ENCODE peak calls at places on chromosomes 4 and X, in six cellular contexts. T is hepatocyte, H is BJ, Q is astrocyte of the spinal cord, L is A549, X is cardiac muscle cell. G is an unnamed sample.

GRCh38 chr4:121736735-121737351 is 28.1 kb downstream of the SMIM43 start:
- DNase-seq in Q (peak), L (peak), H (no peak), T (peak), X (peak), G (peak)

GRCh38 chr4:98638661-98639060 is 19.8 kb downstream of the TSPAN5 start:
- DNase-seq in Q (no peak), L (no peak), X (no peak), H (no peak), T (no peak), G (no peak)

GRCh38 chr4:101977096-101977495 is 186.6 kb downstream of the BANK1 start:
- DNase-seq in Q (peak), L (peak), H (peak), T (peak), X (peak), G (peak)

GRCh38 chrX:96889726-96890125 is 6.0 kb downstream of the RPA4 start:
- DNase-seq in H (peak), X (no peak), L (peak), Q (no peak), T (no peak), G (no peak)

GRCh38 chr4:105620640-105621323 is 68.4 kb downstream of the ARHGEF38 start:
- DNase-seq in H (no peak), T (peak), Q (peak), X (peak), L (peak), G (no peak)

GRCh38 chrX:136246201-136246600 is 5.0 kb downstream of the MAP7D3 start:
- DNase-seq in Q (no peak), T (no peak), H (no peak), L (no peak), X (no peak), G (no peak)

GRCh38 chr4:110540606-110541440 is 64.9 kb downstream of the ENPEP start:
- DNase-seq in Q (peak), H (peak), T (no peak), L (no peak), X (peak), G (peak)

GRCh38 chr4:131459430-131460101 is 1689.5 kb upstream of the PCDH10 start:
- DNase-seq in X (no peak), Q (no peak), H (no peak), T (no peak), L (no peak), G (no peak)

GRCh38 chr4:71857713-71858451 is 74.0 kb upstream of the GC start:
- DNase-seq in T (peak), L (no peak), Q (no peak), H (no peak), X (no peak), G (no peak)

GRCh38 chr4:177118596-177118995 is 191.1 kb upstream of the NEIL3 start:
- DNase-seq in T (no peak), H (peak), L (no peak), X (peak), Q (peak), G (peak)

GRCh38 chr4:26131711-26132110 is 189.1 kb upstream of the RBPJ start:
- DNase-seq in L (no peak), Q (no peak), X (no peak), T (no peak), H (no peak), G (no peak)

GRCh38 chr4:26131053-26131452 is 189.8 kb upstream of the RBPJ start:
- DNase-seq in X (no peak), H (no peak), Q (no peak), T (no peak), L (no peak), G (no peak)

GRCh38 chr4:26135331-26135730 is 185.5 kb upstream of the RBPJ start:
- DNase-seq in X (no peak), Q (no peak), T (no peak), H (no peak), L (no peak), G (no peak)

GRCh38 chr4:26133840-26134239 is 187.0 kb upstream of the RBPJ start:
- DNase-seq in L (no peak), Q (no peak), X (no peak), T (no peak), H (no peak), G (no peak)

DNA sequence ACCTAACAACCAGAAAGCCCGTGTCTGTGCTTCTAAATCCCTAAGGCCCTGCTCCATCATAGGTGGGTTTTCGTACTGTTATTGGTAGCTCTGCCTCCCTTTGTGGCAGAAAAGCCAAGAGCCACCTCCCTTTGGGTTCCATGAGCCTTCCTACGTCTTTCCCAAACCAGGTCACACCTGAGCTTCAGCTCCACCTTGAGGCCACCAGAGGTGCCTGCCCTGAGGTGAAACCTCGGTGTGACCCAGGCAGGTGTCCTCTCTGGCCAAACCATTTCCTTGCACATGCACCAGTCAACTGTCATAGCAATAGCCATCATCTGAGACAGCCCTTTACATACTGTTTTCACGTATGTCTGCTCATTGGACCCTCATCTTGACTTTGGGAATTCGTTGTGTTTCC is 188.0 kb upstream of the RBPJ start:
- DNase-seq in L (no peak), H (no peak), X (no peak), T (no peak), Q (no peak), G (no peak)
- TF ChIP-seq CTCF in L (no peak), H (no peak), X (no peak), T (no peak), Q (no peak), G (no peak)

GRCh38 chr4:103718993-103719319 is 829 bp downstream of the TACR3 start:
- DNase-seq in Q (peak), T (peak), X (no peak), H (no peak), L (peak), G (no peak)

GRCh38 chr4:103720661-103721060 is 876 bp upstream of the TACR3 start:
- DNase-seq in L (no peak), X (no peak), Q (no peak), H (no peak), T (no peak), G (no peak)

GRCh38 chr4:103721251-103721650 is 1.5 kb upstream of the TACR3 start:
- DNase-seq in H (no peak), X (no peak), L (no peak), T (no peak), Q (no peak), G (no peak)

DNA sequence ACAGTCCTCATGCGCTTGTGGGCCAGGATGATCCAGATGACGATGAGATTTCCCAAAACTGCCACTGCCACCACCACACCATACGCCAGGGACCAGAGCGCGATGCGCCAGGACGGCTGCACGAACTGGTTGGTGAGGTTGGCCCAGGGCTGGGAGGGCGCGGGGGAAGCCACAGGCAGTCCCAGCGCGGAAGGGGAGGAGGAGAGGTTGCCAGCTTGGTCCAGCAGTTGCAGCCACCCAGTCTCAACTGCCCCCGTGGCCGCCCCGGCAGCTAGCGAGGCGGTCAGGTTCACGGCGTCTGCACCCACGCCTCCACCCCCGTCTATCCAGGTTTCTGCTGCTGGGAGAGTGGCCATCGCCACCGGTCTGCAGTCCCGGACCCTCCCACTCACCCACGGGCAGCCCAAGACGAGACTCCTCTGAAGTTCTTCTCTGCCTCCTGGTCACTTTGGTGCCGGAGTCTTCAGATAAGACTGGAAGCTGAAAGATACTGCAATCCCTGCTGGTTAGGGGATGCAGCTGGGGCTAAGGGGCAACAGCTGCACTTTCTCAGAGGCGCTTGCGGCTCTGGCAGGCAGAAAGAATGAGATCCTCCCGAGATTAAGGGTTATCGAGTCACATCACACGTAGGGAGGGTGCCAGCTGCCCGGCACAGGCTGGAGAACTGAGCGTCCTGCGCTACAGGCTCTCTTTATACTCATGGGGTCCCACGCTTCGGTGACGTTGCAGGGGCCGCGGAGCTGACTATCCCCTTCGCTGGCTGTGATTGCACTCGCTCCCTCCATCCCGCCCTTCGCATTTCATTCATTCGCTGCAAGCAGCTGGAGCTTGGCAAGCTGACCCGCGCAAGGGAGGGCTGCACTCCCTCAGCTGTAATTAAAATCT is at the start of gene TACR3:
- DNase-seq in L (no peak), Q (no peak), X (peak), T (peak), H (no peak), G (no peak)
- H3K4me3 ChIP-seq in L (no peak), Q (peak), X (peak), T (peak), H (no peak), G (peak)

DNA sequence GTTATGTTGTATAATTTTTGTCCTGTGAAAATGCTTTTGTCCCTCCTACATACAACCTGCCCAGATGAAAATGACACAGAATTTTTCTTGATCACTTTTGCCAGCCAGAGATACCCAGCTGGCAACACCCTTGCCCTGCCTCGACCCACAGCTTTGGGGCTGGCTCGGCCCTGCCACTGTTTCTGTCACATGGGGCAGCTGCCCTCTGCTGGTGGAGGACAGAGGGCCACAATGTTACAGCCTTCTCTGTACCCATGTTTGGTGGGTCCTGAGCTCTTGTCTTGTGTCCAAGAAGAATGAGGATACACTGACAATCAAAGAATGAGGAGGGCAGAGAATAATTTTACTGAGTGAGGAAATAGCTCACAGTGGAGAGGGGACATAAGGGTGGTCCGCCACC is 31.1 kb downstream of the BMP15 start:
- DNase-seq in Q (no peak), L (peak), H (no peak), X (peak), T (peak), G (no peak)
- TF ChIP-seq CTCF in Q (no peak), L (peak), H (peak), X (peak), T (no peak), G (peak)

GRCh38 chr4:20418865-20419451 is 167.3 kb downstream of the SLIT2 start:
- DNase-seq in H (peak), L (peak), X (peak), T (peak), Q (peak), G (peak)
- H3K4me3 ChIP-seq in H (peak), L (no peak), X (no peak), T (no peak), Q (peak), G (no peak)

DNA sequence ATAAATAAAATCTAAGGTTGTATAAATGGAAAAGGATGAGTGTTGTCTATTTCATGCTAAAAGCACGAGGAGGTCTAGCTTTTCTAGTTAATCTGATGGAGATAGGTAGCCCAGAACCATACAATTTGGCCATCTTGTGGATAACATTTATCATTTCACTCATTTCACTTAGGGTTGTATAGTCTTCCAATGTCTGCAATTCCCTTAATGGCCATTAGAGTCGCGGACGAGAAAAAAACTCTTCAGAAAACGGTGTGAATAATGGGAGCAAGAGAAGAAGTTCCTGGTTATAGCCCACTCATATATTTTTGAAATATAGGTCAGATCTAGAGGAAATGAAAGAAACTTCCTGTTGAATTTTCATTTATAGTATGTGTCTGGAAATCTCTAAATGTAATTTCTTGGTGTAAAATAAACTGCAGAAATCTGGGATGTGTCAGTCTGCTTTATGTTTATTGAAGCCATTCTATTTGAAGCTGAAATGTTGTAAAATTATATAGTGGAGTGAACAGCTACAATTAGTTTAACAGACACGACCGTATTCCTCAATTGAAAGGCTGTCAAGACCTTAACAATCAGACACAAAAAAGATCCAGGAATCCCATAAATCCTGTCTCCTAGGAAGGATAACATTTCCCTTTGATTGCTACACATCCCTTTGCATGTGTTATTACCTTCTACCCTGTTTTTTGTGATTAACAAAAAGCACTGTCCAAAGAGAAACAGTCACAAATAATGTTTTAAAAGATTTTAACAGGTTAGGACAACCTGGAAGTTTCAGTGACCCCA is 47.7 kb upstream of the MGST2 start:
- DNase-seq in T (no peak), Q (no peak), L (peak), H (no peak), X (peak), G (no peak)
- TF ChIP-seq CTCF in T (peak), Q (peak), L (peak), H (peak), X (peak), G (peak)

GRCh38 chr4:128366212-128366611 is 78.6 kb upstream of the PGRMC2 start:
- DNase-seq in T (no peak), H (no peak), L (no peak), X (no peak), Q (no peak), G (no peak)

GRCh38 chr4:128376958-128377357 is 89.3 kb upstream of the PGRMC2 start:
- DNase-seq in X (no peak), Q (no peak), T (no peak), L (no peak), H (no peak), G (no peak)

GRCh38 chr4:128376303-128376702 is 88.7 kb upstream of the PGRMC2 start:
- DNase-seq in X (no peak), T (no peak), L (no peak), Q (no peak), H (no peak), G (no peak)

DNA sequence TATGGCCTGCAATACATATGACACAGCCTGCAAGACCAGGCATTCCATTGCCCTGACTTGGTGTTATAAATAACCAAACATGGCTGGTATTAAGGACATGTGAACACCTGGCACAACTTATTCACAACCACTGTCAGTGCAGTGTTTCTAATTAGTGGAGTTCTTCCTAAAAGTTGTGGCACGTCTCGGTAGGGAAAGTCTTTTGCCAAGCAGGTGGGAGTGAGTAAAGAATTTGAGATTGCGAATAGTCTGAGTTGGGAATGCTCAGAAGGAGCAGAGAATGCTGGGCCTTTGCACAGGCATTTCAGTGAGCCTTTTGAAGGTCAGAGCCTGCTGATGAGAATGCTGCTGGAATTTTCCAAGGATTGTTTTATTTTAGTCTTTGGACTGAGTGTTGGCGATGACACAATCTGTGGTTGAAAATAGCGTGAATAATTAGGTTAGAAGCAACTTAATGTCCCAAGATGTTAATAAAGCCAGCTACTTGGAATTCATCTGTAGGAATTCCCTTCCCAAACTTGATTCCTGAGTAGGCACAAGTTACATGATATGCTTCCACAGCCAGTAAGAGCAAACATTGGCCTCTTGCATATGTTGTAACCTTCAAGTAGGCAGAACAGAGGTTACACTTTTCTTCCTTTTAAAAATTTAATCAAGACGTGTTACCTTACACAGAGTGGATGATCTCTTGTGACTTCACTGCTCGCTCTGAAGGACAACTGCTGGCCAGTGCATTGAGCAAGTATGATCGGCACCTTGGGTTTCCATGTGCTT is 83.6 kb upstream of the PGRMC2 start:
- DNase-seq in H (no peak), L (no peak), Q (peak), T (no peak), X (peak), G (no peak)
- H3K4me3 ChIP-seq in H (no peak), L (no peak), Q (no peak), T (no peak), X (no peak), G (no peak)

DNA sequence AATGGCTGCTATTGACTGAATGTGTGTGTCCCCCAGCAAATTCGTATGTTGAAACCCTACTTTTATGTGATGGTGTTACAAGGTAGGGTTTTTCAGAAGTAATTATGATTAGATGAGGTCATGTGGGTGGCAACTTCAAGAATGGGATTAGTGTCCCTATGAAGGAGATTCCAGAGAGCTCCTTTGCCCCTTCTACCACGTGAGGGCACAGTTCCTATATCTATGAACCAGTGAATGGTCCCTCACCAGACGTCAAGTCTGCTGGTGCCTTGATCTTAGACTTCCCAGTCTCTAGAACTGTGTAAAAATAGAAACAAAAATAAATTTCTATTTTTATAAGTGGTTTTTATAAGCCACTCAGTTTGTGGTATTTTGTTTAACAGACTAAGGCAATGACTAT is 1137.6 kb upstream of the IGFBP7 start:
- DNase-seq in H (no peak), L (peak), Q (no peak), X (no peak), T (peak), G (no peak)
- TF ChIP-seq CTCF in H (no peak), L (peak), Q (no peak), X (no peak), T (peak), G (no peak)

G was measured in astrocyte of the cerebellum.